ENCODE peak calls at places on chromosomes 11 and 22, in seven cellular contexts. K is body of pancreas, J is lower leg skin, R is AG04450, M is mucosa of descending colon, F is astrocyte of the spinal cord, H is neuronal stem cell. V is an unnamed sample.

GRCh38 chr22:38504731-38505594 is 1.1 kb downstream of the DDX17 start:
- DNase-seq in H (peak; percentile 27), K (peak; percentile 72), J (peak; percentile 89), R (no peak), F (no peak), M (peak; percentile 68), V (no peak)

GRCh38 chr11:2704896-2705606 is 5.3 kb upstream of the KCNQ1OT1 start:
- DNase-seq in M (peak; percentile 14), F (no peak), J (no peak), H (no peak), R (no peak), K (no peak), V (peak; percentile 48)

GRCh38 chr22:38353142-38353629 is 36.0 kb upstream of the CSNK1E start:
- DNase-seq in F (peak; percentile 47), R (no peak), K (peak; percentile 81), J (peak; percentile 94), M (peak; percentile 87), H (peak; percentile 46), V (no peak)

GRCh38 chr11:73192272-73192671 is 25.8 kb upstream of the P2RY2 start:
- DNase-seq in R (no peak), M (peak; percentile 37), J (peak; percentile 88), F (no peak), H (no peak), K (no peak), V (no peak)

GRCh38 chr11:116984589-116984988 is 113.6 kb downstream of the SIK3 start:
- DNase-seq in H (no peak), M (no peak), F (peak; percentile 92), K (no peak), J (no peak), R (peak; percentile 89), V (peak; percentile 89)

GRCh38 chr11:27934830-27935145 is 173.2 kb downstream of the KIF18A start:
- DNase-seq in K (no peak), R (peak; percentile 90), J (no peak), H (no peak), M (no peak), F (peak; percentile 95), V (peak; percentile 89)

GRCh38 chr11:25094085-25094802 is 597.4 kb downstream of the LUZP2 start:
- DNase-seq in H (no peak), K (no peak), F (no peak), J (peak; percentile 64), R (no peak), M (no peak), V (no peak)

GRCh38 chr22:27752771-27753170 is 48.8 kb downstream of the MN1 start:
- DNase-seq in M (peak; percentile 37), K (no peak), H (no peak), F (no peak), J (peak; percentile 92), R (no peak), V (no peak)

GRCh38 chr11:71437399-71437798 is 10.8 kb downstream of the DHCR7 start:
- DNase-seq in M (no peak), J (no peak), H (no peak), R (no peak), K (peak; percentile 34), F (no peak), V (no peak)

GRCh38 chr11:134377876-134378275 is 34.2 kb downstream of the B3GAT1 start:
- DNase-seq in H (no peak), M (no peak), K (no peak), J (no peak), F (no peak), R (no peak), V (no peak)

GRCh38 chr11:12150831-12151382 is 40.5 kb downstream of the MICAL2 start:
- DNase-seq in M (no peak), K (no peak), J (no peak), H (no peak), R (no peak), F (peak; percentile 81), V (peak; percentile 81)

GRCh38 chr11:117376517-117376916 is 48.9 kb downstream of the CEP164 start:
- DNase-seq in F (no peak), K (no peak), J (no peak), R (no peak), H (no peak), M (no peak), V (no peak)

GRCh38 chr11:10920205-10920604 is 62.4 kb upstream of the ZBED5 start:
- DNase-seq in M (no peak), J (no peak), F (no peak), R (no peak), K (no peak), H (no peak), V (peak; percentile 56)

GRCh38 chr22:49999063-49999900 is 13.3 kb downstream of the IL17REL start:
- DNase-seq in M (peak; percentile 72), K (peak; percentile 26), J (peak; percentile 65), F (no peak), H (peak; percentile 45), R (no peak), V (no peak)
- H3K4me3 ChIP-seq in M (no peak overlapping the region), K (no peak overlapping the region), J (no peak overlapping the region), F (no peak overlapping the region), H (no peak overlapping the region), R (no peak overlapping the region), V (peak overlapping the region; percentile 21)

GRCh38 chr11:130308925-130309324 is 5.8 kb downstream of the ZBTB44 start:
- DNase-seq in J (no peak), R (no peak), H (no peak), M (no peak), F (no peak), K (no peak), V (no peak)
- H3K4me3 ChIP-seq in J (no peak overlapping the region), R (no peak overlapping the region), H (no peak overlapping the region), M (no peak overlapping the region), F (no peak overlapping the region), K (no peak overlapping the region), V (no peak overlapping the region)

GRCh38 chr11:121024989-121025388 is 1.1 kb downstream of the TBCEL start:
- DNase-seq in R (no peak), J (no peak), K (no peak), F (no peak), H (no peak), M (no peak), V (no peak)
- H3K4me3 ChIP-seq in R (peak overlapping the region; percentile 98), J (no peak overlapping the region), K (no peak overlapping the region), F (peak overlapping the region; percentile 85), H (peak overlapping the region; percentile 81), M (no peak overlapping the region), V (peak overlapping the region; percentile 89)

DNA sequence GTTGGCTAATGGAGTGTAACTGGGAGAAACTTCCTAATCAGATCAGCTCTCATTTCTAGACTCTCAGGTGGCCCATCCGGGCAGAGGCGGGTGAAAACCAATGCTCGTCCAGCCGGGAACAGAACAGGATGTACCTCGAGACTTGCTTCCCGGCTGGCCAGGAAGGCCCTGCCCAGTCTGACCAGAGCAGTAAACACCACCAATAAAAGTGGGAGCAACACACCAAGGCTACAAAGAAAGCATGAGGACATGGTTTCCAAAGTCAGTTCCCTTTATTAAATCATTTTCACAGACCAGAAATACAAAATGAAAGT is 940 bp upstream of the TNKS1BP1 start:
- DNase-seq in H (no peak), R (no peak), F (no peak), K (peak; percentile 76), M (peak; percentile 80), J (no peak), V (no peak)
- H3K4me3 ChIP-seq in H (peak overlapping the region; percentile 72), R (peak overlapping the region; percentile 83), F (peak overlapping the region; percentile 47), K (no peak overlapping the region), M (no peak overlapping the region), J (no peak overlapping the region), V (peak overlapping the region; percentile 48)